ENCODE peak calls at places on chromosomes 13 and 19, in five cellular contexts. L is A549, I is GM12878, Q is IMR-90, X is HepG2. E is an unnamed sample.

GRCh38 chr19:28465317-28466086 is 747.4 kb downstream of the UQCRFS1 start:
- DNase-seq in L (no peak), I (no peak), Q (no peak), X (no peak), E (no peak)

GRCh38 chr19:40193587-40193849 is 2.3 kb downstream of the MAP3K10 start:
- DNase-seq in L (no peak), I (no peak), Q (peak), X (no peak), E (no peak)

GRCh38 chr19:29176981-29177754 is 35.8 kb downstream of the UQCRFS1 start:
- DNase-seq in L (no peak), I (no peak), Q (no peak), X (no peak), E (no peak)

GRCh38 chr13:74280795-74281490 is 146.7 kb upstream of the KLF12 start:
- DNase-seq in L (no peak), I (no peak), Q (peak), X (no peak), E (no peak)

GRCh38 chr13:53138369-53139036 is 109.9 kb downstream of the OLFM4 start:
- DNase-seq in L (no peak), I (no peak), Q (peak), X (no peak), E (no peak)

GRCh38 chr19:10669246-10669645 is 15.1 kb downstream of the ILF3 start:
- DNase-seq in L (no peak), I (no peak), Q (no peak), X (no peak), E (no peak)

GRCh38 chr13:39818953-39819352 is 163.5 kb downstream of the COG6 start:
- DNase-seq in L (no peak), I (no peak), Q (peak), X (no peak), E (no peak)

GRCh38 chr19:3547767-3548282 is 8.9 kb downstream of the TEKTIP1 start:
- DNase-seq in L (no peak), I (no peak), Q (no peak), X (no peak), E (no peak)

GRCh38 chr13:20565120-20565736 is 1.7 kb upstream of the IFT88 start:
- DNase-seq in L (peak), I (no peak), Q (no peak), X (no peak), E (no peak)

GRCh38 chr19:54013866-54014265 is 22.4 kb downstream of the CACNG6 start:
- DNase-seq in L (peak), I (no peak), Q (no peak), X (no peak), E (no peak)

GRCh38 chr13:87798536-87798935 is 127.4 kb downstream of the SLITRK5 start:
- DNase-seq in L (no peak), I (no peak), Q (no peak), X (no peak), E (no peak)

GRCh38 chr13:48750588-48751383 is 97.1 kb downstream of the CYSLTR2 start:
- DNase-seq in L (no peak), I (no peak), Q (no peak), X (no peak), E (no peak)

GRCh38 chr19:17327654-17328516 is 6.8 kb downstream of the ANO8 start:
- DNase-seq in L (no peak), I (no peak), Q (no peak), X (peak), E (peak)

GRCh38 chr19:38667552-38668205 is 20.2 kb downstream of the ACTN4 start:
- DNase-seq in L (no peak), I (no peak), Q (peak), X (no peak), E (no peak)

GRCh38 chr13:39777021-39777420 is 121.6 kb downstream of the COG6 start:
- DNase-seq in L (no peak), I (no peak), Q (no peak), X (no peak), E (no peak)

GRCh38 chr13:114064516-114065140 is 67.8 kb downstream of the RASA3 start:
- DNase-seq in L (peak), I (no peak), Q (peak), X (no peak), E (peak)

GRCh38 chr19:29815231-29815630 is 3.4 kb downstream of the CCNE1 start:
- DNase-seq in L (no peak), I (peak), Q (no peak), X (no peak), E (no peak)

GRCh38 chr13:24040835-24041234 is 119.7 kb upstream of the SPATA13 start:
- DNase-seq in L (no peak), I (no peak), Q (no peak), X (no peak), E (no peak)

GRCh38 chr13:75687145-75687763 is 51.1 kb downstream of the LMO7 start:
- DNase-seq in L (peak), I (no peak), Q (peak), X (peak), E (peak)

GRCh38 chr13:35512271-35512920 is 35.9 kb upstream of the MAB21L1 start:
- DNase-seq in L (no peak), I (no peak), Q (peak), X (no peak), E (no peak)

GRCh38 chr13:40609972-40610726 is 56.3 kb downstream of the FOXO1 start:
- DNase-seq in L (no peak), I (no peak), Q (no peak), X (no peak), E (no peak)

GRCh38 chr13:34340534-34340933 is 522.6 kb downstream of the RFC3 start:
- DNase-seq in L (peak), I (no peak), Q (no peak), X (no peak), E (no peak)

GRCh38 chr13:69199664-69200063 is 908.0 kb upstream of the ATXN8OS start:
- DNase-seq in L (no peak), I (no peak), Q (no peak), X (no peak), E (no peak)

GRCh38 chr19:32342695-32343094 is 2.7 kb upstream of the ZNF507 start:
- DNase-seq in L (no peak), I (no peak), Q (no peak), X (no peak), E (no peak)

GRCh38 chr19:611506-611869 is 21.8 kb downstream of the HCN2 start:
- DNase-seq in L (no peak), I (no peak), Q (peak), X (no peak), E (no peak)

GRCh38 chr13:111620586-111620985 is 300.1 kb downstream of the TEX29 start:
- DNase-seq in L (no peak), I (no peak), Q (no peak), X (no peak), E (no peak)

GRCh38 chr19:14198384-14199376 is 7.3 kb downstream of the ADGRL1 start:
- DNase-seq in L (peak), I (no peak), Q (no peak), X (peak), E (no peak)

GRCh38 chr13:31012285-31013024 is 80.0 kb downstream of the TEX26 start:
- DNase-seq in L (no peak), I (no peak), Q (peak), X (peak), E (peak)

GRCh38 chr19:6963259-6963852 is 57.9 kb downstream of the MBD3L2B start:
- DNase-seq in L (no peak), I (no peak), Q (no peak), X (no peak), E (no peak)

GRCh38 chr13:27770809-27771208 is 21.5 kb upstream of the GSX1 start:
- DNase-seq in L (peak), I (no peak), Q (peak), X (peak), E (peak)

GRCh38 chr19:7426986-7427385 is 61.8 kb downstream of the PEX11G start:
- DNase-seq in L (no peak), I (no peak), Q (no peak), X (no peak), E (no peak)

GRCh38 chr13:33202644-33203169 is 82.8 kb downstream of the STARD13 start:
- DNase-seq in L (no peak), I (no peak), Q (no peak), X (no peak), E (no peak)

GRCh38 chr13:23161176-23161825 is 19.5 kb upstream of the SGCG start:
- DNase-seq in L (no peak), I (no peak), Q (no peak), X (no peak), E (no peak)

GRCh38 chr19:8355631-8356402 is 8.1 kb upstream of the ANGPTL4 start:
- DNase-seq in L (peak), I (no peak), Q (peak), X (peak), E (peak)

GRCh38 chr19:925912-926594 is at the start of gene ARID3A:
- DNase-seq in L (no peak), I (no peak), Q (no peak), X (no peak), E (no peak)

GRCh38 chr19:2546128-2547032 is 70.5 kb downstream of the GADD45B start:
- DNase-seq in L (no peak), I (no peak), Q (no peak), X (peak), E (peak)

DNA sequence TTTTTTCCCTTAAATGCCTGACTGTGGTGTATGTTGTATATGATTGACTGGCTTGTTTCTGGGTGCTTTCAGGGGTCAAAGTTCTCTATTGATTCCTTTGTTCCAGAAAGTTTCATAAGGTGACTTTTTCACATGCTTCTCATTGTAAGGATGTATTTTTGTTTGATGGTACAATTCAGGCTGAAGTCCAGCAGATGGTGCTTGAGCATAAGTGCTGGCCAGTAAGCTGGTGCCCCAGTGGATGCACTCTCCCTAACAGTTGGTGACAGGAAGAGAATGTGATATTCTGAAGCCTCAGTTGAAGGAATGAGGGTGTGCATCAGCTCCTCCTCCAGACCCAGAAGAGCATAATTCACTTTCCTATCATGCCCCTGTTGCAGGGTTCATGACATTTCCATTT is 1941.6 kb upstream of the PRR20A start:
- DNase-seq in L (peak), I (no peak), Q (no peak), X (peak), E (no peak)
- TF ChIP-seq SMC3 in L (no peak), I (no peak), Q (no peak), X (no peak), E (no peak)

GRCh38 chr19:16118489-16119033 is 6.9 kb downstream of the RAB8A start:
- DNase-seq in L (no peak), I (peak), Q (no peak), X (no peak), E (no peak)
- TF ChIP-seq BHLHE40 in L (no peak), I (peak), Q (no peak), X (no peak), E (no peak)

GRCh38 chr13:45055902-45056648 is 64.2 kb upstream of the GTF2F2 start:
- DNase-seq in L (no peak), I (no peak), Q (peak), X (no peak), E (peak)
- TF ChIP-seq SMC3 in L (no peak), I (no peak), Q (no peak), X (no peak), E (no peak)

GRCh38 chr19:43818500-43818899 is 8.6 kb upstream of the ZNF283 start:
- DNase-seq in L (no peak), I (no peak), Q (no peak), X (no peak), E (no peak)

GRCh38 chr19:43820098-43820860 is 6.8 kb upstream of the ZNF283 start:
- DNase-seq in L (peak), I (no peak), Q (peak), X (no peak), E (no peak)

GRCh38 chr19:43820861-43821215 is 6.3 kb upstream of the ZNF283 start:
- DNase-seq in L (no peak), I (no peak), Q (no peak), X (no peak), E (no peak)
- TF ChIP-seq BHLHE40 in L (no peak), I (no peak), Q (no peak), X (no peak), E (no peak)

GRCh38 chr13:63517376-63517775 is 2101.7 kb upstream of the PCDH20 start:
- DNase-seq in L (no peak), I (no peak), Q (peak), X (no peak), E (no peak)
- TF ChIP-seq SMC3 in L (no peak), I (no peak), Q (no peak), X (no peak), E (no peak)

DNA sequence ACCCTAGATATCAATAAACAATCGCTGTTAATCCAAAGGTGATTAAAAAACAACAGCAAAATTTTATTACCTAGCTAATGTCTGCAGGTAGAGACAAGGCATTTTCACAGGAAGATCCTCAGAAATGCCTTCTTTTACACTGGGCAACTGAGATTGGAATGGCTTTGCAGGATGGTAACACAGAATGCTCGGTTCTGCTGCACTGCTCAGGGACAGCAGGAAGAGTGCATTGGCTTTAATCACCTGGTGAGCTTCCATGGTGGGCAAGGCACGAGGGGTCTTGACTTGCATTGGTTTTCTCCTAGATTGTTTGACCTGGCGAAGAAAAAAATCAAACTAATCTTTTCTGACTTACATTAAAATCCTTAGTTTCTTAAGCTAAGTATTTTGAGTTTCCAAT is 68.3 kb upstream of the FBXL3 start:
- DNase-seq in L (no peak), I (no peak), Q (no peak), X (no peak), E (no peak)
- TF ChIP-seq BHLHE40 in L (no peak), I (no peak), Q (no peak), X (no peak), E (no peak)

E was measured in K562.